ENCODE peak calls at places on chromosomes 2 and 18, in four cellular contexts. K is naive thymus-derived CD4-positive, alpha-beta T cell; U is psoas muscle; X is stomach. E is an unnamed sample. For H3K9me3, the result is how much of the 10 kb centered on the place peaks cover.

GRCh38 chr2:151916632-151917031 is 88.4 kb upstream of the ARL5A start:
- DNase-seq in K (no peak), U (no peak), X (no peak), E (no peak)

GRCh38 chr2:159961005-159961404 is 101.4 kb downstream of the PLA2R1 start:
- DNase-seq in K (no peak), U (no peak), X (no peak), E (no peak)

GRCh38 chr2:239213420-239214101 is 187.3 kb downstream of the HDAC4 start:
- DNase-seq in K (no peak), U (no peak), X (no peak), E (no peak)

GRCh38 chr2:43758738-43759137 is 15.1 kb upstream of the DYNC2LI1 start:
- DNase-seq in K (no peak), U (peak), X (no peak), E (peak)

GRCh38 chr18:74139414-74139813 is 8.2 kb downstream of the FBXO15 start:
- DNase-seq in K (no peak), U (no peak), X (no peak), E (no peak)

GRCh38 chr2:227545990-227546389 is 52.7 kb upstream of the SCYGR2 start:
- DNase-seq in K (no peak), U (no peak), X (no peak), E (no peak)

GRCh38 chr2:163649080-163649479 is 86.7 kb downstream of the FIGN start:
- DNase-seq in K (no peak), U (no peak), X (no peak), E (no peak)

GRCh38 chr2:56195563-56195962 is 11.8 kb downstream of the CCDC85A start:
- DNase-seq in K (no peak), U (no peak), X (no peak), E (no peak)

GRCh38 chr2:137824501-137824900 is 139.8 kb upstream of the HNMT start:
- DNase-seq in K (no peak), U (no peak), X (no peak), E (no peak)

GRCh38 chr2:157784169-157784822 is 91.8 kb downstream of the ACVR1 start:
- DNase-seq in K (no peak), U (peak), X (peak), E (peak)

DNA sequence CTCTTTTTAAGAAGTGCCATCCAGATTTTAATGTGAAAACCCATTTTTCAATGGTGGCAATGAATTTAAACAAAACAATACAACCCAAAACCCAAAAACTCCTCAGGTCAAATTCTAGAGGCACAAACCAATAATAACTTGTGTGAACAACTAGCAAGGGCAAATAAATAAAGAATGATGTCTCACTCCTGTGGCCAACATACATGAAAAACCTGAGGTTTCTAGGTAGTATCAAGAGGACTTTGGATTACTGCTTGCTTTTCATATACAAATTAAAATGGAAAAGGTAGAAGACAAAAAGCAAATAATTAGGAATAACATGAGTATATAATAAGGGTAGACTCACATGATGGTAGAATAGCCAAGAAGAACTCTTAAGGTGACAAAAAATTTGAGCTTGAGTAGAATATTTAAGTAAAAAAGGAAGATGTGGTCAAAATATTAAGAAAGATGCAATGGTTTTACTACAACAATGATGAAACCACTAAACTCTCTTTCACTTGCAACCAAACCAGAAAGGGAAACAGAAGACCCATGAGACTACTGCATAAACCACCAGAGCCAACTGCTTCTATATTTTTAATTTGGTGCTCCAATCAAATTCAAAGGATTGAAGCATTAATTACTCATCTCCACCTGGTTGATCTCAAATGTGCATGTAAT is 53.5 kb downstream of the DARS1 start:
- DNase-seq in K (no peak), U (no peak), X (no peak), E (no peak)
- H3K4me3 ChIP-seq in K (no peak), U (no peak), X (no peak), E (no peak)

DNA sequence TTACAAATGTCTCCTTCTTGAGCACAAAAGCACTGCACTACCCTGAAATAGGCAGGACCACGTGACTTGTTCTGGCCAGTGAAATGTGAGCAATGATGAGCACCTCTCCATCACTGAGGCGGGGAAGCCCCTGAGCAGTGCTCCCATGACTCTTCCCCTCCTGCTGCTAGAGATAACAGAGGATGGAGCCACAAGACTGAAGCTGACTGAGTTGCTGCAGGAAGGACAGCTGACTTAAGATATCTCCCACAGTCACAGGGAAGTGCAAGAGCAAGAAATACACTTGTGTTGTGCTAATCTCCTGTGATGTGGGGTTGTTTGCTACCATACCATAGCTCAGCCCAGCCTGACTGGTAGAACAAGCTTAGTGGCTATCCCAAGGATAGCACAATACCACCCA is 38.7 kb downstream of the STK39 start:
- DNase-seq in K (no peak), U (no peak), X (no peak), E (no peak)
- H3K9me3 ChIP-seq in K (under half), U (under half), X (under half), E (under half)

GRCh38 chr18:14912967-14913366 is 165.0 kb downstream of the ANKRD30B start:
- DNase-seq in K (no peak), U (no peak), X (no peak), E (no peak)
- H3K4me3 ChIP-seq in K (no peak), U (no peak), X (no peak), E (no peak)

GRCh38 chr2:168500516-168500915 is 44.4 kb downstream of the CERS6 start:
- DNase-seq in K (no peak), U (no peak), X (no peak), E (peak)

GRCh38 chr2:168490916-168491605 is 35.0 kb downstream of the CERS6 start:
- DNase-seq in K (no peak), U (no peak), X (no peak), E (no peak)

GRCh38 chr2:168499500-168499899 is 43.4 kb downstream of the CERS6 start:
- DNase-seq in K (no peak), U (no peak), X (no peak), E (no peak)

GRCh38 chr2:168494190-168494711 is 38.2 kb downstream of the CERS6 start:
- DNase-seq in K (no peak), U (no peak), X (no peak), E (no peak)

GRCh38 chr2:168495524-168495923 is 39.5 kb downstream of the CERS6 start:
- DNase-seq in K (no peak), U (no peak), X (no peak), E (no peak)
- H3K9me3 ChIP-seq in K (under half), U (under half), X (under half), E (under half)

DNA sequence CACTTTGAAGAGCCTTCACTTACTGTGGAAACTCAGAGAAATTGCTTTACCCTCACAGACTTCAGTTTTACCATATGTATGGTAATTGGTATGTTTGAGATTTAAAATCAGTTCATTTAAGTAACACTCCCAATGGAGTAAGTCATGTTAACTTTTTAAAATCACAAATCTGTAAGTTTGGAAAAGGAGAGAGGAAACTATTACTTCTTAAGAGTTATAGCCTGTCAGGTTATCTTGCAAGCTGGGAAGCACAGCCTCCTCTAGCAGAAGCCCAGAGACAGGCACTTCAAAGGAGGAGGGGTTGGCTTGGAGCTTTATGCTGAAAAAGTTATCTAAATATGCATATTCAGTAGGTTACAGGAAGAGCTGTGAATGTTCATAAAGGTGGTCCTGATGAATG is 102.5 kb downstream of the XRCC5 start:
- DNase-seq in K (no peak), U (no peak), X (no peak), E (no peak)
- H3K4me3 ChIP-seq in K (no peak), U (no peak), X (no peak), E (no peak)

GRCh38 chr2:16031055-16031847 is 90.9 kb downstream of the MYCN start:
- DNase-seq in K (no peak), U (no peak), X (no peak), E (no peak)
- H3K9me3 ChIP-seq in K (under half), U (under half), X (under half), E (under half)

GRCh38 chr2:64312622-64312948 is 141.4 kb upstream of the LGALSL start:
- DNase-seq in K (no peak), U (no peak), X (no peak), E (no peak)

GRCh38 chr2:64313311-64313710 is 140.7 kb upstream of the LGALSL start:
- DNase-seq in K (no peak), U (no peak), X (no peak), E (no peak)

GRCh38 chr2:64315561-64315960 is 138.4 kb upstream of the LGALSL start:
- DNase-seq in K (no peak), U (no peak), X (no peak), E (no peak)

GRCh38 chr2:64311191-64311910 is 142.6 kb upstream of the LGALSL start:
- DNase-seq in K (no peak), U (no peak), X (no peak), E (no peak)

DNA sequence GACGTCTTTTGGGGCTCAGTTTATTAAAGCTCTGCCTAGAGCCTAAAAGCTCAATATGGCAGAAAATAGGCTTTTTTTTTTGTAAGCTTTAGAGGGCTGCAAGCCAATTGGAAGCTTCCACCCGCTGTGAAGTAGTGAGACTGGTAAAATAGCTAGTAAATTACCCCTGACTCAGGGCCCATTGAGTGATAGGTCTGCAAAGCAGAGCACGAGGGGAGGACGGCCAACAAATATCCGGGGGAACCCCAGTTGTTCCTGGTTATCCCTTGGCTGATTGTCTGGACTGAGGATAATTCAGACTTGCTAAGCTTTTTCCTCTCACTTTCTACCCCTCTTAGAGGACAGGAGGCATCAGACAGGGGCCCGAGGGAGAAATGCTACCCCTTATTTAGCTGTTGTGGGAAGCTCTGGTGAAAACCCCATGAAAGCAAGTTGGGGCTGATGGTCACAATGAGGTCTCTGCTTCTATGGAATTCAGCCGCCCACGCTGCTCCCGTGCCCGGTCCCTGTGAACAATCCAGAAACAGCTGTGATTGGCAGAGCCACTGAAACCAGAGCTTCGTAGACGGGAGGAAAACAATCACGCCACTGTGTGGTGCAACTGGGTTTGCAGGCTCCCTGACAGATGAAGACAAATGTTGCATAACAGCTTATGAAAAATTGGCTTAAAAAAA is 141.9 kb upstream of the LGALSL start:
- DNase-seq in K (no peak), U (peak), X (peak), E (peak)
- H3K4me3 ChIP-seq in K (no peak), U (peak), X (peak), E (no peak)

DNA sequence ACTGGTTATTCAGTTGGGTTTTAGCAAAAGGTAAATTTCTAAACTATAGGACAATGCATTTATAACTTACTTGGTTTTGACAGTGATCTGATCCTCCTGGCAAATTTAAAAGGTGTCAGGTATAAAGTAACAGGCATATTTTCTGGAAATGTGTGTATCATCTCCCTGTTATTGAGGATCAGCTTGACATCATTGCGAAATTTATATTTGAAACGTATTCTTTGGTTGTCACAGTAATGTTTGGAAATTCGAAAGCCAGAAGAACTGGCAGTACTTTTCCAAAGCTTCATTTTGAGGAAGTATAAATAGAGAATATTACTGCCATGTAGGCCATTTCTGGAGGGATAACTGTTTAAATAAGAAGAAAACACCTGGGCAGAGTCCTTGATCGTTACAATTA is 422.2 kb upstream of the NRXN1 start:
- DNase-seq in K (no peak), U (no peak), X (no peak), E (no peak)
- H3K9me3 ChIP-seq in K (under half), U (under half), X (under half), E (under half)